ENCODE peak calls at places on chromosome 5, in six cellular contexts. R, Z, F, E, M and V are unnamed samples.
A peak's percentile ranks its signal among the peaks of the same experiment; 100 is the strongest.

GRCh38 chr5:59081693-59082092 is 498.8 kb downstream of the RAB3C start:
- DNase-seq in R (no peak), Z (no peak), F (no peak), E (no peak), M (no peak), V (no peak)

GRCh38 chr5:37495668-37496067 is 116.5 kb downstream of the WDR70 start:
- DNase-seq in R (no peak), Z (peak; percentile 58), F (no peak), E (no peak), M (no peak), V (peak; percentile 33)

GRCh38 chr5:14296533-14297331 is 153.6 kb downstream of the TRIO start:
- DNase-seq in R (no peak), Z (no peak), F (no peak), E (no peak), M (no peak), V (no peak)

GRCh38 chr5:142823176-142823575 is 53.0 kb downstream of the ARHGAP26 start:
- DNase-seq in R (no peak), Z (no peak), F (no peak), E (no peak), M (no peak), V (no peak)

GRCh38 chr5:40410939-40411635 is 268.6 kb upstream of the PTGER4 start:
- DNase-seq in R (no peak), Z (no peak), F (no peak), E (no peak), M (no peak), V (no peak)

GRCh38 chr5:29170609-29171008 is 2022.9 kb upstream of the CDH6 start:
- DNase-seq in R (no peak), Z (no peak), F (no peak), E (no peak), M (no peak), V (no peak)

GRCh38 chr5:140023611-140024191 is 19.4 kb downstream of the NRG2 start:
- DNase-seq in R (no peak), Z (no peak), F (no peak), E (no peak), M (no peak), V (no peak)

GRCh38 chr5:10626473-10627013 is 62.7 kb downstream of the ANKRD33B start:
- DNase-seq in R (no peak), Z (no peak), F (no peak), E (no peak), M (no peak), V (no peak)

GRCh38 chr5:174920906-174921550 is 196.6 kb downstream of the MSX2 start:
- DNase-seq in R (no peak), Z (no peak), F (peak; percentile 67), E (no peak), M (no peak), V (peak; percentile 72)

GRCh38 chr5:115542076-115542475 is 2.5 kb downstream of the FEM1C start:
- DNase-seq in R (no peak), Z (no peak), F (no peak), E (no peak), M (no peak), V (no peak)

GRCh38 chr5:167576126-167576525 is 715.3 kb upstream of the WWC1 start:
- DNase-seq in R (no peak), Z (no peak), F (no peak), E (no peak), M (no peak), V (no peak)

GRCh38 chr5:5615569-5615968 is 193.1 kb downstream of the ICE1 start:
- DNase-seq in R (peak; percentile 36), Z (no peak), F (no peak), E (no peak), M (no peak), V (no peak)
- H3K4me3 ChIP-seq in R (no peak overlapping the region), Z (no peak overlapping the region), F (no peak overlapping the region), E (no peak overlapping the region), M (no peak overlapping the region), V (no peak overlapping the region)

GRCh38 chr5:135353952-135354721 is 44.9 kb downstream of the MACROH2A1 start:
- DNase-seq in R (no peak), Z (peak; percentile 91), F (no peak), E (no peak), M (peak; percentile 38), V (peak; percentile 89)

GRCh38 chr5:135356522-135357318 is 42.3 kb downstream of the MACROH2A1 start:
- DNase-seq in R (peak; percentile 85), Z (no peak), F (no peak), E (no peak), M (peak; percentile 78), V (no peak)

GRCh38 chr5:135350536-135350935 is 48.5 kb downstream of the MACROH2A1 start:
- DNase-seq in R (no peak), Z (no peak), F (no peak), E (no peak), M (peak; percentile 18), V (no peak)

GRCh38 chr5:135359374-135360165 is 39.5 kb downstream of the MACROH2A1 start:
- DNase-seq in R (no peak), Z (no peak), F (no peak), E (no peak), M (no peak), V (no peak)

DNA sequence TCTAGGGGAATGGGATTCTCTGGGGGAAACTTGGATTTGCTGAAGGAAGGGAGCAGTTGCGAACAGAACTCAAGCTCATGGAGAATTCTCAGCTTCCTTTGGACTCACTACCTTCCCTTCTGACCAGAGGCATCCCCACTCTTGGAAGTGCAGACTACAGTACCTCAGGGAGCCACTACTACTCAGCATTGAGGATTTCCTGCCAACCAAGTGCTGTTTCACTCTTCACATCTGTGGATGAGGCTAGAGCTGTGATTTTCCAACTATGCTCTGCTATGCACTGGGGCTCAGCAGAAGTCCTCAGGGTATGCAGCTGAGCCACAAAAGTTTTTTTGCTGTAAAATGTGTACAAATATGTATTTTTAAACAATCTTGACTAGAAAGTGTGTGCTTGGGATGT is 43.8 kb downstream of the MACROH2A1 start:
- DNase-seq in R (no peak), Z (no peak), F (no peak), E (no peak), M (no peak), V (no peak)
- H3K4me3 ChIP-seq in R (no peak overlapping the region), Z (no peak overlapping the region), F (no peak overlapping the region), E (no peak overlapping the region), M (no peak overlapping the region), V (no peak overlapping the region)

DNA sequence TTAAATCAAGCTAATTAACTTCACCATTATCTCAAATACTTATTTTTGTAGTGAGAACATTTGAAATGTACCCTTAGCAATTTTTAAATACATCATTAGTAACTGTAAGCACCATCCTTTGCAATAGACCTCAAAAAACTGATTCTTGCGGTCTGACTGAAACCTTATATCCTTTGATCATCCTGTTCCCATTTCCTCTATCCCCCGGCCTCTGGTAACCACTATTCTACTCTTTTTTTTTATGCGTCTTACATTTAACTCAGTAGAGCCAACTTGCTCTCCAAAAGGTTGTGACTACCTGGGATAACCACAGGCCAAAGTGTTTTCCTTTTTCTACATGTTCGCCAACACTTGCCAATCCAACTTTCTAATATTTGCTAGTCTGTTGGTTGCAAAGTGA is 106.1 kb downstream of the IRX1 start:
- DNase-seq in R (no peak), Z (no peak), F (no peak), E (no peak), M (no peak), V (no peak)
- H3K4me3 ChIP-seq in R (no peak overlapping the region), Z (no peak overlapping the region), F (no peak overlapping the region), E (no peak overlapping the region), M (no peak overlapping the region), V (no peak overlapping the region)

GRCh38 chr5:69414885-69415583 is at the start of gene MARVELD2:
- DNase-seq in R (peak; percentile 26), Z (no peak), F (peak; percentile 97), E (peak; percentile 13), M (peak; percentile 73), V (no peak)
- H3K4me3 ChIP-seq in R (no peak within 1 kb of the TSS), Z (peak within 1 kb of the TSS; percentile 18), F (peak within 1 kb of the TSS; percentile 81), E (peak within 1 kb of the TSS; percentile 65), M (no peak within 1 kb of the TSS), V (peak within 1 kb of the TSS; percentile 51)

GRCh38 chr5:171419663-171420428 is 399 bp downstream of the FGF18 start:
- DNase-seq in R (peak; percentile 76), Z (no peak), F (peak; percentile 83), E (no peak), M (no peak), V (no peak)
- H3K4me3 ChIP-seq in R (peak overlapping the region; percentile 58), Z (peak overlapping the region; percentile 27), F (peak overlapping the region; percentile 55), E (peak overlapping the region; percentile 38), M (peak overlapping the region; percentile 70), V (peak overlapping the region; percentile 2)

GRCh38 chr5:67214713-67215591 is 18.4 kb upstream of the CD180 start:
- DNase-seq in R (no peak), Z (no peak), F (no peak), E (no peak), M (no peak), V (no peak)
- H3K4me3 ChIP-seq in R (no peak overlapping the region), Z (no peak overlapping the region), F (no peak overlapping the region), E (no peak overlapping the region), M (no peak overlapping the region), V (no peak overlapping the region)

GRCh38 chr5:149143470-149143869 is 2.2 kb downstream of the ABLIM3 start:
- DNase-seq in R (no peak), Z (peak; percentile 36), F (no peak), E (no peak), M (no peak), V (peak; percentile 38)
- H3K4me3 ChIP-seq in R (peak overlapping the region; percentile 28), Z (no peak overlapping the region), F (no peak overlapping the region), E (no peak overlapping the region), M (no peak overlapping the region), V (no peak overlapping the region)

DNA sequence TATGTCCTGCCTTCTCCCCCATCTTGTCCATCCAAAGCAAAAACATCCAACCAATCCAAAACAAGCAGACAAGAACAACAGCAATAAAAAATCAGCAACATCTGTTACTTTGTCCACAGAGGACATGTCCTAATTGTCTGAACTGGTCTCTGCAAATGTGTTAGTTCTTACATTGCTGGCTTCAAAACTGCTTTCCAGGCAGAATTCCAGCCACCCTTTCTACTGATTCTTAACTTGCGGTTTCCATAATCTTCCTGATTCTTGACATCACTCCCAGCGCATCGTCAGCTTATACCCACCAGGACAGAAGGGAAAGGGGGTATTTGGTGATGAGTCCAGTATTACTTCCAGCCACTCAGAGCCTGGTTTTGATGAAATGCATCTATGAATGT is 164.3 kb upstream of the SEMA6A start:
- DNase-seq in R (peak; percentile 26), Z (no peak), F (no peak), E (no peak), M (no peak), V (no peak)
- H3K4me3 ChIP-seq in R (no peak overlapping the region), Z (no peak overlapping the region), F (no peak overlapping the region), E (no peak overlapping the region), M (no peak overlapping the region), V (no peak overlapping the region)